ENCODE peak calls at places on chromosomes 6 and 20, in eight cellular contexts. One of them, this sample, is unnamed.

GRCh38 chr6:20845592-20845991 is 311.3 kb downstream of the CDKAL1 start:
- DNase-seq in heart right ventricle: no peak
- DNase-seq in testis: no peak
- DNase-seq in BJ: no peak
- DNase-seq in PC-3: no peak
- DNase-seq in psoas muscle: no peak
- DNase-seq in left ventricle myocardium inferior: no peak
- DNase-seq in neural progenitor cell: no peak
- DNase-seq in this sample: no peak

GRCh38 chr6:82902290-82902689 is 163.4 kb downstream of the UBE3D start:
- DNase-seq in testis: no peak
- DNase-seq in PC-3: no peak
- DNase-seq in BJ: no peak
- DNase-seq in neural progenitor cell: no peak
- DNase-seq in psoas muscle: no peak
- DNase-seq in left ventricle myocardium inferior: no peak
- DNase-seq in heart right ventricle: no peak
- DNase-seq in this sample: no peak

GRCh38 chr6:166504100-166504499 is 82.4 kb downstream of the RAMACL start:
- DNase-seq in testis: no peak
- DNase-seq in heart right ventricle: no peak
- DNase-seq in PC-3: no peak
- DNase-seq in neural progenitor cell: no peak
- DNase-seq in psoas muscle: no peak
- DNase-seq in left ventricle myocardium inferior: no peak
- DNase-seq in BJ: no peak
- DNase-seq in this sample: no peak

GRCh38 chr6:102517506-102517905 is 1124.0 kb downstream of the GRIK2 start:
- DNase-seq in neural progenitor cell: no peak
- DNase-seq in BJ: no peak
- DNase-seq in left ventricle myocardium inferior: no peak
- DNase-seq in PC-3: no peak
- DNase-seq in heart right ventricle: no peak
- DNase-seq in psoas muscle: no peak
- DNase-seq in testis: no peak
- DNase-seq in this sample: no peak

GRCh38 chr6:139776051-139776450 is 401.6 kb upstream of the CITED2 start:
- DNase-seq in BJ: no peak
- DNase-seq in PC-3: no peak
- DNase-seq in testis: peak; percentile 69
- DNase-seq in psoas muscle: no peak
- DNase-seq in heart right ventricle: no peak
- DNase-seq in neural progenitor cell: peak; percentile 79
- DNase-seq in left ventricle myocardium inferior: no peak
- DNase-seq in this sample: no peak

GRCh38 chr20:58706975-58707681 is 14.5 kb downstream of the NPEPL1 start:
- DNase-seq in testis: no peak
- DNase-seq in psoas muscle: peak; percentile 28
- DNase-seq in BJ: no peak
- DNase-seq in PC-3: no peak
- DNase-seq in heart right ventricle: no peak
- DNase-seq in left ventricle myocardium inferior: peak; percentile 4
- DNase-seq in neural progenitor cell: no peak
- DNase-seq in this sample: no peak

GRCh38 chr20:32113861-32114260 is 4.3 kb downstream of the TM9SF4 start:
- DNase-seq in psoas muscle: no peak
- DNase-seq in testis: no peak
- DNase-seq in BJ: no peak
- DNase-seq in heart right ventricle: no peak
- DNase-seq in neural progenitor cell: no peak
- DNase-seq in left ventricle myocardium inferior: no peak
- DNase-seq in PC-3: no peak
- DNase-seq in this sample: no peak

GRCh38 chr6:20217900-20218299 is 5.6 kb upstream of the MBOAT1 start:
- DNase-seq in neural progenitor cell: no peak
- DNase-seq in BJ: no peak
- DNase-seq in psoas muscle: no peak
- DNase-seq in left ventricle myocardium inferior: no peak
- DNase-seq in PC-3: no peak
- DNase-seq in heart right ventricle: peak; percentile 29
- DNase-seq in testis: no peak
- DNase-seq in this sample: no peak

GRCh38 chr20:57627339-57627738 is 7.1 kb upstream of the ZBP1 start:
- DNase-seq in testis: no peak
- DNase-seq in BJ: no peak
- DNase-seq in left ventricle myocardium inferior: no peak
- DNase-seq in heart right ventricle: no peak
- DNase-seq in neural progenitor cell: no peak
- DNase-seq in PC-3: no peak
- DNase-seq in psoas muscle: no peak
- DNase-seq in this sample: no peak

GRCh38 chr6:65989676-65990075 is 282.6 kb upstream of the EYS start:
- DNase-seq in neural progenitor cell: no peak
- DNase-seq in heart right ventricle: no peak
- DNase-seq in left ventricle myocardium inferior: no peak
- DNase-seq in psoas muscle: no peak
- DNase-seq in BJ: no peak
- DNase-seq in PC-3: no peak
- DNase-seq in testis: no peak
- DNase-seq in this sample: no peak

GRCh38 chr6:32179746-32180405 is 1.7 kb downstream of the RNF5 start:
- DNase-seq in PC-3: no peak
- DNase-seq in left ventricle myocardium inferior: no peak
- DNase-seq in neural progenitor cell: no peak
- DNase-seq in testis: no peak
- DNase-seq in BJ: no peak
- DNase-seq in psoas muscle: no peak
- DNase-seq in heart right ventricle: no peak
- DNase-seq in this sample: no peak

GRCh38 chr6:139943391-139943790 is 568.9 kb upstream of the CITED2 start:
- DNase-seq in heart right ventricle: no peak
- DNase-seq in left ventricle myocardium inferior: no peak
- DNase-seq in psoas muscle: no peak
- DNase-seq in PC-3: peak; percentile 65
- DNase-seq in BJ: peak; percentile 91
- DNase-seq in testis: no peak
- DNase-seq in neural progenitor cell: no peak
- DNase-seq in this sample: peak; percentile 87

GRCh38 chr6:35014341-35014740 is 125.3 kb downstream of the ANKS1A start:
- DNase-seq in BJ: no peak
- DNase-seq in heart right ventricle: no peak
- DNase-seq in PC-3: no peak
- DNase-seq in psoas muscle: no peak
- DNase-seq in testis: peak; percentile 32
- DNase-seq in left ventricle myocardium inferior: no peak
- DNase-seq in neural progenitor cell: no peak
- DNase-seq in this sample: no peak

GRCh38 chr6:67047996-67048395 is 1341.0 kb upstream of the EYS start:
- DNase-seq in psoas muscle: no peak
- DNase-seq in left ventricle myocardium inferior: no peak
- DNase-seq in BJ: no peak
- DNase-seq in PC-3: no peak
- DNase-seq in neural progenitor cell: no peak
- DNase-seq in heart right ventricle: no peak
- DNase-seq in testis: no peak
- DNase-seq in this sample: no peak

GRCh38 chr6:170082067-170082466 is 208.8 kb downstream of the DLL1 start:
- DNase-seq in psoas muscle: peak; percentile 50
- DNase-seq in BJ: no peak
- DNase-seq in PC-3: no peak
- DNase-seq in testis: peak; percentile 5
- DNase-seq in left ventricle myocardium inferior: peak; percentile 5
- DNase-seq in heart right ventricle: peak; percentile 1
- DNase-seq in neural progenitor cell: no peak
- DNase-seq in this sample: no peak

GRCh38 chr20:15842872-15843271 is 730.4 kb downstream of the KIF16B start:
- DNase-seq in neural progenitor cell: no peak
- DNase-seq in BJ: no peak
- DNase-seq in PC-3: peak; percentile 11
- DNase-seq in heart right ventricle: no peak
- DNase-seq in left ventricle myocardium inferior: no peak
- DNase-seq in psoas muscle: no peak
- DNase-seq in testis: no peak
- DNase-seq in this sample: no peak
- TF ChIP-seq CTCF in neural progenitor cell: peak; percentile 14
- TF ChIP-seq CTCF in BJ: no peak
- TF ChIP-seq CTCF in PC-3: peak; percentile 47
- TF ChIP-seq CTCF in heart right ventricle: no peak
- TF ChIP-seq CTCF in left ventricle myocardium inferior: peak; percentile 29
- TF ChIP-seq CTCF in psoas muscle: no peak
- TF ChIP-seq CTCF in testis: no peak
- TF ChIP-seq CTCF in this sample: no peak

GRCh38 chr20:49562341-49563014 is 5.5 kb downstream of the PTGIS start:
- DNase-seq in PC-3: peak; percentile 74
- DNase-seq in BJ: peak; percentile 59
- DNase-seq in psoas muscle: peak; percentile 85
- DNase-seq in testis: peak; percentile 80
- DNase-seq in neural progenitor cell: peak; percentile 53
- DNase-seq in left ventricle myocardium inferior: peak; percentile 80
- DNase-seq in heart right ventricle: peak; percentile 89
- DNase-seq in this sample: no peak

GRCh38 chr20:49561256-49561655 is 6.7 kb downstream of the PTGIS start:
- DNase-seq in psoas muscle: no peak
- DNase-seq in neural progenitor cell: no peak
- DNase-seq in PC-3: no peak
- DNase-seq in testis: no peak
- DNase-seq in left ventricle myocardium inferior: no peak
- DNase-seq in heart right ventricle: no peak
- DNase-seq in BJ: no peak
- DNase-seq in this sample: no peak

GRCh38 chr20:49563015-49563980 is 4.6 kb downstream of the PTGIS start:
- DNase-seq in BJ: no peak
- DNase-seq in neural progenitor cell: no peak
- DNase-seq in PC-3: no peak
- DNase-seq in heart right ventricle: no peak
- DNase-seq in psoas muscle: no peak
- DNase-seq in left ventricle myocardium inferior: no peak
- DNase-seq in testis: no peak
- DNase-seq in this sample: no peak

GRCh38 chr20:49560646-49561045 is 7.3 kb downstream of the PTGIS start:
- DNase-seq in heart right ventricle: no peak
- DNase-seq in left ventricle myocardium inferior: no peak
- DNase-seq in PC-3: no peak
- DNase-seq in psoas muscle: no peak
- DNase-seq in neural progenitor cell: no peak
- DNase-seq in BJ: no peak
- DNase-seq in testis: no peak
- DNase-seq in this sample: no peak

DNA sequence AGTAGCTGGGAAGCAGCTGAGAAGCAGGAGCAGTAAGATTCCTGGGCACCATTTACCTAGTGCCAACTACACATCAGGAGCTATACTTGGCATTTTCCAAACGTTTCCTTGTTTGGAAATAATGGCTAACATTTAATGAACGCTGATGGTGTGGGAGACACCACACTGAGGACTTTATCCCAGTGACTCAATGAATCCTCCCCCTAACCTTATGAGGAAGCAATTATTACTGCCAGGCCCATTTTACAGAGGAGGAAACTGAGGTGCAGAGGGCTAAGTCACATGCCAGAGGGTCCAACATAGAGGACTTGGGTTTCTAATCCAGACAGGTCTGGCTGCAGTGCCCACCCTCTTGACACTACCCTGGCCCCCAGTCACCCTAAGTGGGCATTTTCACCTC is 6.1 kb downstream of the PTGIS start:
- DNase-seq in testis: no peak
- DNase-seq in left ventricle myocardium inferior: no peak
- DNase-seq in neural progenitor cell: no peak
- DNase-seq in heart right ventricle: no peak
- DNase-seq in BJ: no peak
- DNase-seq in psoas muscle: no peak
- DNase-seq in PC-3: no peak
- DNase-seq in this sample: no peak
- H3K4me3 ChIP-seq in testis: no peak overlapping the region
- H3K4me3 ChIP-seq in left ventricle myocardium inferior: peak overlapping the region; percentile 30
- H3K4me3 ChIP-seq in neural progenitor cell: no peak overlapping the region
- H3K4me3 ChIP-seq in heart right ventricle: no peak overlapping the region
- H3K4me3 ChIP-seq in BJ: no peak overlapping the region
- H3K4me3 ChIP-seq in psoas muscle: no peak overlapping the region
- H3K4me3 ChIP-seq in PC-3: no peak overlapping the region
- H3K4me3 ChIP-seq in this sample: no peak overlapping the region

DNA sequence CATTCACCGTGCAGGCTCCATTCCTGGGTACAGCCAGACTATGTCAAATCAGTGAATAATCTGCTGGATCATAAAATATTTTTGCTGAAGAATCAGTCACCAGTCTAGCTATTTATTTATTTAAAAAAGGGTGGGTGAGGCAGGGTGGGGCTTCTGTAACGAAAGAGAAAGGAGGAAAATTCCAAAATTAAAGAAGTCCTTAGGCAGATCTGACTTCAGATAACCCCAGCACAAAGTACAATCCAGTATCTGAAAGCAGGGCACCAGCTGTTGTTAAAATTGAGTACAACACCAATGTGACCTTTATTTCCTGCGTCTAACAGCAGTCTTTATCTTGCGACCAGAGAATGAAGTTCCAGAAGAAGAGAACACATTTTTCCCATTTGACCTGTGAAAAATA is 15.7 kb downstream of the FAM8A1 start:
- DNase-seq in testis: no peak
- DNase-seq in psoas muscle: no peak
- DNase-seq in heart right ventricle: no peak
- DNase-seq in neural progenitor cell: no peak
- DNase-seq in BJ: no peak
- DNase-seq in left ventricle myocardium inferior: no peak
- DNase-seq in PC-3: no peak
- DNase-seq in this sample: no peak
- H3K36me3 ChIP-seq in testis: no peaks in the 10 kb centered on the region
- H3K36me3 ChIP-seq in psoas muscle: peaks cover 2% of the 10 kb centered on the region
- H3K36me3 ChIP-seq in heart right ventricle: peaks cover 4% of the 10 kb centered on the region
- H3K36me3 ChIP-seq in neural progenitor cell: peaks cover 6% of the 10 kb centered on the region
- H3K36me3 ChIP-seq in BJ: peaks cover 1% of the 10 kb centered on the region
- H3K36me3 ChIP-seq in left ventricle myocardium inferior: peaks cover 28% of the 10 kb centered on the region
- H3K36me3 ChIP-seq in PC-3: peaks cover 35% of the 10 kb centered on the region
- H3K36me3 ChIP-seq in this sample: peaks cover 2% of the 10 kb centered on the region

DNA sequence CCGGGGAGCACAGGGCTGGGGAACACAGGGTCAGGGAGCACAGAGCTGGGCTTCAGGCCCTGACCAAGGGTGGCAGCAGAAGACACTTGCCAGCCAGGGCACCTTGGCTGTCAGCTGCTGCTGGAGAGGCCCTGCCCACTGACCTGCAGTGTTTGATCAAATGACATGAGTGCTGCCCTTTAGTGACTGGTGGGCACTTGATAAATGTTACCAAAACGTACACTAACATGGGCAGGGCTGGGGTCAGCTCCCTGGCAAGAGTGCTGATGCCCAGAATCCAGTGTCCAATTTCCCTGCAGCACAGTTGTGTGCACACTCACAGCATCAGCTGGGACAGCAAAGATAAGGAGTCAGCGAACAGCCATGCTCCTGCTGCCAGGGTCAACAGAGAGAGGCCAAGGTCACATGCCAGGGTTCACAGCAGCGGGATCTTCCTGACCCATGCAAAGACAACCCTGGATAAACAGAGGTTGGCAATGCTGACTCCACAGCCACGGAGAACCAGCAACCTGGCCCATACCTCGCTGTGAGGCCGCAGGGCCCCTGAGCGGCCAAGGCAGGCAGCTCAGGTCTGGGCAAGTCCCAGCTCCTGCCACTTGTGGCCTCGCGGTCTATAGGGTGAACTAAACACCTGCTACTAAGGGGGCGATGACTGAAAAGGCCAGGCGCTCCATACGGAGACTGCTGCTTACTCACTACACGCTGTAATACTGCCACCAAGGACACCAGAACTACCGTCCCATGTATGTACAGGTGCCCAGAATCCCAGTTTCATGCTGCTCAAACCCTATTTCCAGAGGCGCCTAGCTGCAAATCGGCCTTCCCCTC is 46.3 kb downstream of the NINL start:
- DNase-seq in psoas muscle: no peak
- DNase-seq in BJ: no peak
- DNase-seq in left ventricle myocardium inferior: peak; percentile 40
- DNase-seq in PC-3: no peak
- DNase-seq in neural progenitor cell: no peak
- DNase-seq in heart right ventricle: no peak
- DNase-seq in testis: no peak
- DNase-seq in this sample: no peak
- TF ChIP-seq CTCF in psoas muscle: no peak
- TF ChIP-seq CTCF in BJ: no peak
- TF ChIP-seq CTCF in left ventricle myocardium inferior: no peak
- TF ChIP-seq CTCF in PC-3: no peak
- TF ChIP-seq CTCF in neural progenitor cell: no peak
- TF ChIP-seq CTCF in heart right ventricle: no peak
- TF ChIP-seq CTCF in testis: no peak
- TF ChIP-seq CTCF in this sample: no peak

This sample was measured in kidney epithelial cell.